ENCODE peak calls at places on chromosomes 3 and 15, in six cellular contexts. V, W, A, Q, R and X are unnamed samples.

GRCh38 chr3:17431004-17431403 is 311.4 kb downstream of the TBC1D5 start:
- DNase-seq in V (no peak), W (no peak), A (peak; percentile 2), Q (no peak), R (no peak), X (no peak)

GRCh38 chr3:109804697-109805096 is 467.4 kb upstream of the DPPA4 start:
- DNase-seq in V (no peak), W (no peak), A (no peak), Q (no peak), R (no peak), X (no peak)

GRCh38 chr3:52004906-52005395 is 9.3 kb upstream of the RPL29 start:
- DNase-seq in V (peak; percentile 12), W (no peak), A (no peak), Q (no peak), R (no peak), X (no peak)

GRCh38 chr3:31014317-31015040 is 120.0 kb upstream of the GADL1 start:
- DNase-seq in V (no peak), W (no peak), A (no peak), Q (no peak), R (no peak), X (no peak)

GRCh38 chr3:168820748-168821445 is 725.2 kb upstream of the GOLIM4 start:
- DNase-seq in V (no peak), W (no peak), A (no peak), Q (no peak), R (no peak), X (no peak)

GRCh38 chr15:90001683-90002427 is 731 bp downstream of the ZNF710 start:
- DNase-seq in V (peak; percentile 59), W (peak; percentile 67), A (no peak), Q (peak; percentile 53), R (peak; percentile 72), X (peak; percentile 64)

GRCh38 chr15:40038267-40038653 is 721 bp downstream of the SRP14 start:
- DNase-seq in V (no peak), W (no peak), A (no peak), Q (no peak), R (no peak), X (no peak)

GRCh38 chr3:181040030-181040429 is 50.5 kb upstream of the DNAJC19 start:
- DNase-seq in V (no peak), W (no peak), A (no peak), Q (no peak), R (no peak), X (no peak)

GRCh38 chr3:58837141-58837862 is 170.7 kb upstream of the FAM3D start:
- DNase-seq in V (no peak), W (no peak), A (no peak), Q (no peak), R (no peak), X (no peak)

GRCh38 chr3:71087109-71088018 is 496.2 kb downstream of the FOXP1 start:
- DNase-seq in V (no peak), W (no peak), A (no peak), Q (no peak), R (no peak), X (no peak)

GRCh38 chr3:37753428-37753827 is 108.3 kb upstream of the CTDSPL start:
- DNase-seq in V (no peak), W (no peak), A (no peak), Q (no peak), R (no peak), X (no peak)

GRCh38 chr3:152399374-152399773 is 130.6 kb downstream of the MBNL1 start:
- DNase-seq in V (no peak), W (no peak), A (no peak), Q (no peak), R (no peak), X (no peak)

GRCh38 chr15:42736178-42736792 is 643 bp downstream of the CDAN1 start:
- DNase-seq in V (peak; percentile 50), W (peak; percentile 64), A (no peak), Q (no peak), R (peak; percentile 57), X (peak; percentile 36)

GRCh38 chr3:32885283-32885935 is 66.0 kb upstream of the CCR4 start:
- DNase-seq in V (no peak), W (no peak), A (no peak), Q (no peak), R (no peak), X (no peak)

GRCh38 chr15:84915011-84915958 is 30.8 kb downstream of the SLC28A1 start:
- DNase-seq in V (peak; percentile 75), W (peak; percentile 58), A (peak; percentile 63), Q (peak; percentile 84), R (peak; percentile 86), X (peak; percentile 85)

GRCh38 chr15:68343579-68344225 is 66.2 kb downstream of the FEM1B start:
- DNase-seq in V (no peak), W (no peak), A (no peak), Q (no peak), R (no peak), X (no peak)

GRCh38 chr15:57743424-57743823 is 36.9 kb downstream of the POLR2M start:
- DNase-seq in V (no peak), W (no peak), A (no peak), Q (no peak), R (no peak), X (no peak)

GRCh38 chr3:110495201-110495927 is 576.3 kb upstream of the NECTIN3 start:
- DNase-seq in V (no peak), W (no peak), A (no peak), Q (no peak), R (no peak), X (no peak)

GRCh38 chr3:33658971-33659848 is 58.8 kb downstream of the CLASP2 start:
- DNase-seq in V (peak; percentile 80), W (peak; percentile 65), A (peak; percentile 17), Q (peak; percentile 35), R (peak; percentile 87), X (peak; percentile 73)

GRCh38 chr3:187729598-187729997 is 15.7 kb downstream of the BCL6 start:
- DNase-seq in V (no peak), W (no peak), A (no peak), Q (no peak), R (no peak), X (no peak)

GRCh38 chr3:192570757-192571156 is 156.6 kb downstream of the FGF12 start:
- DNase-seq in V (no peak), W (no peak), A (no peak), Q (no peak), R (no peak), X (no peak)

GRCh38 chr15:40775740-40776536 is 6.2 kb downstream of the C15orf62 start:
- DNase-seq in V (no peak), W (no peak), A (no peak), Q (no peak), R (no peak), X (no peak)

GRCh38 chr3:25785826-25786225 is 2.6 kb upstream of the NGLY1 start:
- DNase-seq in V (no peak), W (no peak), A (no peak), Q (no peak), R (no peak), X (no peak)

GRCh38 chr15:100042558-100042957 is 299.2 kb downstream of the ADAMTS17 start:
- DNase-seq in V (no peak), W (no peak), A (no peak), Q (no peak), R (no peak), X (no peak)

GRCh38 chr3:137765310-137766033 is 1.4 kb downstream of the SOX14 start:
- DNase-seq in V (no peak), W (no peak), A (no peak), Q (no peak), R (no peak), X (no peak)

GRCh38 chr3:52774066-52774713 is 3.2 kb upstream of the ITIH1 start:
- DNase-seq in V (no peak), W (no peak), A (no peak), Q (no peak), R (no peak), X (no peak)

GRCh38 chr15:57354436-57355123 is 21.7 kb upstream of the CGNL1 start:
- DNase-seq in V (no peak), W (no peak), A (no peak), Q (no peak), R (no peak), X (no peak)

GRCh38 chr15:40855706-40856234 is 11.9 kb downstream of the SPINT1 start:
- DNase-seq in V (no peak), W (no peak), A (no peak), Q (no peak), R (no peak), X (no peak)

GRCh38 chr15:70057931-70058641 is 39.6 kb downstream of the TLE3 start:
- DNase-seq in V (no peak), W (peak; percentile 10), A (no peak), Q (no peak), R (no peak), X (no peak)

GRCh38 chr3:138220788-138221187 is 33.7 kb downstream of the ARMC8 start:
- DNase-seq in V (no peak), W (no peak), A (no peak), Q (no peak), R (no peak), X (no peak)

GRCh38 chr3:184284696-184285095 is 8.9 kb downstream of the ECE2 start:
- DNase-seq in V (no peak), W (no peak), A (no peak), Q (no peak), R (no peak), X (peak; percentile 72)

GRCh38 chr3:71066849-71067261 is 516.7 kb downstream of the FOXP1 start:
- DNase-seq in V (no peak), W (no peak), A (no peak), Q (no peak), R (peak; percentile 23), X (no peak)

GRCh38 chr3:141825216-141826011 is 51.0 kb upstream of the ATP1B3 start:
- DNase-seq in V (peak; percentile 24), W (no peak), A (no peak), Q (no peak), R (no peak), X (peak; percentile 23)

GRCh38 chr15:41979493-41980266 is 7.3 kb upstream of the EHD4 start:
- DNase-seq in V (no peak), W (no peak), A (no peak), Q (no peak), R (no peak), X (no peak)

GRCh38 chr3:104911376-104911775 is 455.3 kb upstream of the ALCAM start:
- DNase-seq in V (no peak), W (no peak), A (no peak), Q (no peak), R (no peak), X (no peak)

GRCh38 chr15:38128389-38128788 is 124.2 kb upstream of the SPRED1 start:
- DNase-seq in V (no peak), W (no peak), A (no peak), Q (no peak), R (no peak), X (no peak)

GRCh38 chr3:137191133-137191923 is 233.5 kb downstream of the IL20RB start:
- DNase-seq in V (no peak), W (no peak), A (no peak), Q (no peak), R (peak; percentile 43), X (peak; percentile 38)

GRCh38 chr3:140219161-140219745 is 284.3 kb downstream of the CLSTN2 start:
- DNase-seq in V (no peak), W (no peak), A (no peak), Q (no peak), R (no peak), X (no peak)

GRCh38 chr15:63986751-63987341 is 59.4 kb downstream of the DAPK2 start:
- DNase-seq in V (no peak), W (no peak), A (no peak), Q (no peak), R (no peak), X (no peak)

GRCh38 chr3:42012935-42013651 is 51.2 kb upstream of the ULK4 start:
- DNase-seq in V (peak; percentile 83), W (peak; percentile 75), A (no peak), Q (peak; percentile 58), R (peak; percentile 89), X (peak; percentile 81)